ENCODE peak calls at places on chromosomes 6 and 20, in seven cellular contexts. X is BE2C, T is amniotic stem cell, B is uterus, V is hippocampal formation, W is sciatic nerve, D is fibroblast of villous mesenchyme. P is an unnamed sample.

GRCh38 chr6:96013531-96013930 is 2.2 kb upstream of the FUT9 start:
- DNase-seq in X (no peak), T (no peak), B (no peak), V (no peak), W (no peak), D (no peak), P (no peak)

GRCh38 chr6:118725944-118726343 is 74.6 kb upstream of the CEP85L start:
- DNase-seq in X (no peak), T (no peak), B (no peak), V (no peak), W (no peak), D (no peak), P (no peak)

GRCh38 chr6:152697634-152698033 is at the start of gene MYCT1:
- DNase-seq in X (no peak), T (no peak), B (no peak), V (no peak), W (no peak), D (no peak), P (no peak)

GRCh38 chr20:45012682-45013302 is 46.5 kb downstream of the STK4 start:
- DNase-seq in X (no peak), T (no peak), B (no peak), V (no peak), W (no peak), D (no peak), P (no peak)

GRCh38 chr6:19999319-20000191 is 162.4 kb downstream of the ID4 start:
- DNase-seq in X (peak), T (no peak), B (no peak), V (no peak), W (no peak), D (no peak), P (no peak)

GRCh38 chr6:111417181-111417585 is 65.8 kb downstream of the REV3L start:
- DNase-seq in X (peak), T (no peak), B (no peak), V (peak), W (no peak), D (no peak), P (no peak)

GRCh38 chr20:10795286-10796026 is 121.7 kb upstream of the JAG1 start:
- DNase-seq in X (no peak), T (no peak), B (no peak), V (no peak), W (no peak), D (peak), P (no peak)

GRCh38 chr6:90440586-90441338 is 144.1 kb upstream of the BACH2 start:
- DNase-seq in X (no peak), T (no peak), B (no peak), V (no peak), W (no peak), D (no peak), P (no peak)

GRCh38 chr20:58102252-58102651 is 126.2 kb downstream of the ANKRD60 start:
- DNase-seq in X (no peak), T (no peak), B (no peak), V (no peak), W (no peak), D (peak), P (no peak)

GRCh38 chr20:49687595-49688567 is 25.8 kb downstream of the B4GALT5 start:
- DNase-seq in X (no peak), T (no peak), B (no peak), V (peak), W (no peak), D (no peak), P (no peak)

GRCh38 chr6:168035098-168035660 is 37.7 kb downstream of the KIF25 start:
- DNase-seq in X (peak), T (no peak), B (peak), V (no peak), W (peak), D (peak), P (no peak)

GRCh38 chr6:127937102-127937501 is 36.2 kb upstream of the THEMIS start:
- DNase-seq in X (no peak), T (no peak), B (no peak), V (no peak), W (no peak), D (no peak), P (no peak)

GRCh38 chr20:54132612-54133433 is 41.0 kb downstream of the CYP24A1 start:
- DNase-seq in X (no peak), T (peak), B (peak), V (no peak), W (no peak), D (peak), P (no peak)

GRCh38 chr6:80214436-80215022 is 108.1 kb downstream of the BCKDHB start:
- DNase-seq in X (peak), T (peak), B (no peak), V (peak), W (no peak), D (peak), P (no peak)

GRCh38 chr20:17568972-17569471 is 853 bp upstream of the DSTN start:
- DNase-seq in X (peak), T (peak), B (peak), V (no peak), W (peak), D (peak), P (peak)

GRCh38 chr6:129402244-129402643 is 307.7 kb downstream of the ARHGAP18 start:
- DNase-seq in X (no peak), T (no peak), B (no peak), V (no peak), W (no peak), D (peak), P (no peak)

GRCh38 chr20:56429496-56429895 is 17.4 kb downstream of the CASS4 start:
- DNase-seq in X (no peak), T (peak), B (no peak), V (no peak), W (peak), D (no peak), P (peak)

GRCh38 chr20:24838551-24839530 is 110.2 kb upstream of the CST7 start:
- DNase-seq in X (no peak), T (no peak), B (no peak), V (peak), W (no peak), D (no peak), P (peak)